ENCODE peak calls at places on chromosome 20, in four cellular contexts. B is upper lobe of left lung, E is HCT116, J is GM23338. Y is an unnamed sample.

GRCh38 chr20:38940644-38941043 is 14.4 kb downstream of the FAM83D start:
- ATAC-seq in B (no peak), E (no peak), J (no peak), Y (no peak)

GRCh38 chr20:24981750-24982149 is 10.8 kb downstream of the APMAP start:
- ATAC-seq in B (peak; percentile 77), E (no peak), J (no peak), Y (peak; percentile 66)

GRCh38 chr20:35626386-35627001 is 10.9 kb downstream of the SPAG4 start:
- ATAC-seq in B (no peak), E (no peak), J (no peak), Y (no peak)

GRCh38 chr20:34269996-34270627 is 28.9 kb downstream of the ASIP start:
- ATAC-seq in B (no peak), E (no peak), J (no peak), Y (peak; percentile 19)

GRCh38 chr20:43185901-43186300 is 3.8 kb downstream of the PTPRT start:
- ATAC-seq in B (no peak), E (no peak), J (no peak), Y (no peak)

GRCh38 chr20:35650632-35651031 is 14.1 kb downstream of the CPNE1 start:
- ATAC-seq in B (no peak), E (no peak), J (no peak), Y (no peak)

GRCh38 chr20:38357653-38358207 is 11.4 kb downstream of the LBP start:
- ATAC-seq in B (peak; percentile 56), E (no peak), J (no peak), Y (no peak)

GRCh38 chr20:35711588-35712209 is 12.5 kb downstream of the ROMO1 start:
- ATAC-seq in B (no peak), E (no peak), J (no peak), Y (no peak)

GRCh38 chr20:24033151-24033550 is 44.6 kb upstream of the GGTLC1 start:
- ATAC-seq in B (no peak), E (no peak), J (no peak), Y (no peak)

GRCh38 chr20:23048283-23049200 is 930 bp downstream of the THBD start:
- ATAC-seq in B (peak; percentile 60), E (no peak), J (peak; percentile 61), Y (peak; percentile 29)

GRCh38 chr20:33482581-33482980 is 7.3 kb upstream of the CBFA2T2 start:
- ATAC-seq in B (no peak), E (no peak), J (no peak), Y (no peak)

GRCh38 chr20:10511166-10511506 is 76.0 kb downstream of the SLX4IP start:
- ATAC-seq in B (peak; percentile 19), E (peak; percentile 54), J (peak; percentile 42), Y (peak; percentile 18)

GRCh38 chr20:38196016-38196415 is 30.9 kb upstream of the TGM2 start:
- ATAC-seq in B (peak; percentile 7), E (no peak), J (no peak), Y (no peak)

GRCh38 chr20:53805895-53806384 is 212.3 kb upstream of the ZNF217 start:
- ATAC-seq in B (no peak), E (peak; percentile 72), J (no peak), Y (no peak)

GRCh38 chr20:39473533-39473932 is 511.4 kb downstream of the DHX35 start:
- ATAC-seq in B (no peak), E (no peak), J (no peak), Y (no peak)

GRCh38 chr20:47764154-47764734 is 21.0 kb downstream of the SULF2 start:
- ATAC-seq in B (no peak), E (peak; percentile 93), J (no peak), Y (no peak)

GRCh38 chr20:79565-79964 is 7.9 kb upstream of the DEFB125 start:
- ATAC-seq in B (no peak), E (no peak), J (no peak), Y (no peak)

GRCh38 chr20:6680441-6680840 is 87.0 kb upstream of the BMP2 start:
- ATAC-seq in B (no peak), E (no peak), J (no peak), Y (no peak)

GRCh38 chr20:64107736-64108457 is 532 bp upstream of the NPBWR2 start:
- ATAC-seq in B (no peak), E (no peak), J (no peak), Y (no peak)

GRCh38 chr20:24131684-24132083 is 143.1 kb upstream of the GGTLC1 start:
- ATAC-seq in B (no peak), E (no peak), J (no peak), Y (no peak)

GRCh38 chr20:63855363-63856110 is 5.8 kb upstream of the ABHD16B start:
- ATAC-seq in B (no peak), E (no peak), J (peak; percentile 16), Y (no peak)

GRCh38 chr20:38260025-38260377 is 534 bp downstream of the KIAA1755 start:
- ATAC-seq in B (peak; percentile 25), E (no peak), J (peak; percentile 45), Y (peak; percentile 8)

GRCh38 chr20:44428174-44429016 is 47.3 kb upstream of the TTPAL start:
- ATAC-seq in B (no peak), E (no peak), J (no peak), Y (no peak)

GRCh38 chr20:45036044-45036755 is 64.7 kb downstream of the KCNS1 start:
- ATAC-seq in B (peak; percentile 40), E (peak; percentile 74), J (no peak), Y (no peak)

GRCh38 chr20:31602779-31603441 is 2.2 kb upstream of the ID1 start:
- ATAC-seq in B (no peak), E (peak; percentile 33), J (no peak), Y (no peak)

GRCh38 chr20:49230575-49231211 is 11.5 kb downstream of the DDX27 start:
- ATAC-seq in B (peak; percentile 73), E (no peak), J (no peak), Y (peak; percentile 53)

GRCh38 chr20:53599039-53599362 is 5.4 kb upstream of the ZNF217 start:
- ATAC-seq in B (no peak), E (no peak), J (no peak), Y (no peak)

GRCh38 chr20:53510704-53511103 is 82.9 kb downstream of the ZNF217 start:
- ATAC-seq in B (peak; percentile 26), E (no peak), J (no peak), Y (no peak)

GRCh38 chr20:38723982-38724602 is at the start of gene SLC32A1:
- ATAC-seq in B (no peak), E (no peak), J (peak; percentile 0), Y (no peak)

GRCh38 chr20:40370800-40371199 is 318.2 kb downstream of the MAFB start:
- ATAC-seq in B (no peak), E (no peak), J (no peak), Y (no peak)

GRCh38 chr20:38392356-38392755 is 42.8 kb downstream of the SNHG17 start:
- ATAC-seq in B (no peak), E (peak; percentile 96), J (peak; percentile 74), Y (no peak)

GRCh38 chr20:17786221-17786718 is 86.5 kb downstream of the BANF2 start:
- ATAC-seq in B (peak; percentile 88), E (no peak), J (no peak), Y (peak; percentile 28)
- TF ChIP-seq POLR2AphosphoS5 in B (no peak), E (no peak), J (no peak), Y (no peak)

GRCh38 chr20:58595167-58595566 is 55.9 kb upstream of the STX16 start:
- ATAC-seq in B (no peak), E (no peak), J (no peak), Y (no peak)

GRCh38 chr20:58599966-58600365 is 51.1 kb upstream of the STX16 start:
- ATAC-seq in B (no peak), E (no peak), J (no peak), Y (no peak)

GRCh38 chr20:58598271-58599015 is 52.6 kb upstream of the STX16 start:
- ATAC-seq in B (peak; percentile 39), E (no peak), J (no peak), Y (peak; percentile 50)

GRCh38 chr20:58596244-58597010 is 54.7 kb upstream of the STX16 start:
- ATAC-seq in B (peak; percentile 4), E (no peak), J (no peak), Y (no peak)

GRCh38 chr20:58597021-58597940 is 53.8 kb upstream of the STX16 start:
- ATAC-seq in B (peak; percentile 88), E (no peak), J (no peak), Y (peak; percentile 90)
- H3K27ac ChIP-seq in B (no peak overlapping the region), E (no peak overlapping the region), J (no peak overlapping the region), Y (peak overlapping the region; percentile 95)

DNA sequence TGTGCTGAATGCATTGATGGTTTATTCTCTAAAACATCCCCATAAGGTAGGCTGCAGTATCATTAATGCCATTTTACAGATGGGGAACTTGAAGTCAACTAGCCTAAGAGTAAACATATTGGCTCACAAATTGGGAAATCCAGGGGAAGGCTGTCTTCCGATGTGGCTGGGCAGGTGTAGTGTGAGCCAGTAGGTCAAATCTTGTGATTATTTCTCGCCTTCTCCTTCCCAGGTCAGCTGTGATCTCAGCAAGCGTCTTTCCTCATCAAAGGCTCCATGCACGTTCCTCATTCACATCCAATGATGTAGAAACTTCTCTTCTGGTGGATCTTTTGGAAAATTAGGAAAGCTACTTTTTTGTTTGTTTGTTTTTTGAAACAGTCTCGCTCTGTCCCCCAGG is 94.1 kb upstream of the SHLD1 start:
- ATAC-seq in B (no peak), E (no peak), J (no peak), Y (no peak)
- H3K4me1 ChIP-seq in B (peaks cover 48% of the 10 kb centered on the region), E (peaks cover 5% of the 10 kb centered on the region), J (peaks cover 5% of the 10 kb centered on the region), Y (peaks cover 47% of the 10 kb centered on the region)

GRCh38 chr20:4082406-4083102 is 67.2 kb upstream of the RNF24 start:
- ATAC-seq in B (peak; percentile 48), E (no peak), J (peak; percentile 65), Y (no peak)
- TF ChIP-seq POLR2AphosphoS5 in B (peak; percentile 17), E (no peak), J (no peak), Y (no peak)

GRCh38 chr20:62831361-62831788 is 14.5 kb downstream of the COL9A3 start:
- ATAC-seq in B (no peak), E (no peak), J (no peak), Y (no peak)
- H3K27ac ChIP-seq in B (no peak overlapping the region), E (no peak overlapping the region), J (peak overlapping the region; percentile 63), Y (peak overlapping the region; percentile 59)

GRCh38 chr20:17852323-17852722 is 116.3 kb downstream of the SNX5 start:
- ATAC-seq in B (no peak), E (no peak), J (no peak), Y (no peak)
- H3K4me1 ChIP-seq in B (peaks cover 5% of the 10 kb centered on the region), E (peaks cover 34% of the 10 kb centered on the region), J (peaks cover 14% of the 10 kb centered on the region), Y (peaks cover 3% of the 10 kb centered on the region)

GRCh38 chr20:1893721-1894470 is 1.3 kb upstream of the SIRPA start:
- ATAC-seq in B (peak; percentile 80), E (no peak), J (peak; percentile 1), Y (no peak)

GRCh38 chr20:1895674-1896496 is 678 bp downstream of the SIRPA start:
- ATAC-seq in B (no peak), E (peak; percentile 1), J (peak; percentile 13), Y (peak; percentile 34)

GRCh38 chr20:1896859-1897258 is 1.7 kb downstream of the SIRPA start:
- ATAC-seq in B (no peak), E (no peak), J (no peak), Y (no peak)

GRCh38 chr20:1894471-1894950 is 696 bp upstream of the SIRPA start:
- ATAC-seq in B (no peak), E (peak; percentile 67), J (peak; percentile 50), Y (peak; percentile 71)

GRCh38 chr20:1894951-1895673 is at the start of gene SIRPA:
- ATAC-seq in B (peak; percentile 79), E (peak; percentile 54), J (peak; percentile 28), Y (peak; percentile 71)
- TF ChIP-seq POLR2AphosphoS5 in B (no peak), E (peak; percentile 54), J (no peak), Y (no peak)